ENCODE peak calls at places on chromosomes 3 and 15, in four cellular contexts. One of them, this sample, is unnamed.

GRCh38 chr15:61879219-61879618 is 181.0 kb downstream of the VPS13C start:
- DNase-seq in ovary: no peak
- DNase-seq in fibroblast of lung: peak; percentile 6
- DNase-seq in left ventricle myocardium inferior: no peak
- DNase-seq in this sample: no peak

GRCh38 chr15:40597024-40597423 is 3.0 kb downstream of the KNL1 start:
- DNase-seq in ovary: no peak
- DNase-seq in fibroblast of lung: no peak
- DNase-seq in left ventricle myocardium inferior: no peak
- DNase-seq in this sample: no peak

GRCh38 chr3:114809668-114810413 is 337.2 kb downstream of the ZBTB20 start:
- DNase-seq in ovary: no peak
- DNase-seq in fibroblast of lung: peak; percentile 8
- DNase-seq in left ventricle myocardium inferior: no peak
- DNase-seq in this sample: peak; percentile 68

GRCh38 chr3:172449468-172450149 is 1.4 kb upstream of the GHSR start:
- DNase-seq in ovary: no peak
- DNase-seq in fibroblast of lung: peak; percentile 44
- DNase-seq in left ventricle myocardium inferior: no peak
- DNase-seq in this sample: peak; percentile 35

GRCh38 chr3:52456169-52456799 is 880 bp downstream of the NISCH start:
- DNase-seq in ovary: no peak
- DNase-seq in fibroblast of lung: peak; percentile 41
- DNase-seq in left ventricle myocardium inferior: no peak
- DNase-seq in this sample: no peak

GRCh38 chr3:49867871-49868321 is 1.8 kb downstream of the CAMKV start:
- DNase-seq in ovary: no peak
- DNase-seq in fibroblast of lung: peak; percentile 25
- DNase-seq in left ventricle myocardium inferior: no peak
- DNase-seq in this sample: peak; percentile 47

GRCh38 chr15:70490148-70490837 is 273.1 kb downstream of the UACA start:
- DNase-seq in ovary: no peak
- DNase-seq in fibroblast of lung: no peak
- DNase-seq in left ventricle myocardium inferior: no peak
- DNase-seq in this sample: no peak

GRCh38 chr3:106457278-106458210 is 588.7 kb upstream of the CBLB start:
- DNase-seq in ovary: no peak
- DNase-seq in fibroblast of lung: peak; percentile 96
- DNase-seq in left ventricle myocardium inferior: peak; percentile 29
- DNase-seq in this sample: peak; percentile 65

GRCh38 chr3:125313060-125313635 is 62.0 kb downstream of the ZNF148 start:
- DNase-seq in ovary: no peak
- DNase-seq in fibroblast of lung: peak; percentile 56
- DNase-seq in left ventricle myocardium inferior: no peak
- DNase-seq in this sample: peak; percentile 26

GRCh38 chr3:117003501-117003900 is 293.9 kb downstream of the TUSC7 start:
- DNase-seq in ovary: no peak
- DNase-seq in fibroblast of lung: no peak
- DNase-seq in left ventricle myocardium inferior: no peak
- DNase-seq in this sample: no peak

GRCh38 chr3:39180183-39180545 is 12.2 kb downstream of the XIRP1 start:
- DNase-seq in ovary: no peak
- DNase-seq in fibroblast of lung: no peak
- DNase-seq in left ventricle myocardium inferior: no peak
- DNase-seq in this sample: no peak

GRCh38 chr3:39181408-39182335 is 10.7 kb downstream of the XIRP1 start:
- DNase-seq in ovary: no peak
- DNase-seq in fibroblast of lung: no peak
- DNase-seq in left ventricle myocardium inferior: no peak
- DNase-seq in this sample: no peak

GRCh38 chr3:39178553-39178952 is 13.8 kb downstream of the XIRP1 start:
- DNase-seq in ovary: no peak
- DNase-seq in fibroblast of lung: peak; percentile 48
- DNase-seq in left ventricle myocardium inferior: no peak
- DNase-seq in this sample: peak; percentile 65

GRCh38 chr3:39183231-39184080 is 8.9 kb downstream of the XIRP1 start:
- DNase-seq in ovary: no peak
- DNase-seq in fibroblast of lung: no peak
- DNase-seq in left ventricle myocardium inferior: no peak
- DNase-seq in this sample: no peak

DNA sequence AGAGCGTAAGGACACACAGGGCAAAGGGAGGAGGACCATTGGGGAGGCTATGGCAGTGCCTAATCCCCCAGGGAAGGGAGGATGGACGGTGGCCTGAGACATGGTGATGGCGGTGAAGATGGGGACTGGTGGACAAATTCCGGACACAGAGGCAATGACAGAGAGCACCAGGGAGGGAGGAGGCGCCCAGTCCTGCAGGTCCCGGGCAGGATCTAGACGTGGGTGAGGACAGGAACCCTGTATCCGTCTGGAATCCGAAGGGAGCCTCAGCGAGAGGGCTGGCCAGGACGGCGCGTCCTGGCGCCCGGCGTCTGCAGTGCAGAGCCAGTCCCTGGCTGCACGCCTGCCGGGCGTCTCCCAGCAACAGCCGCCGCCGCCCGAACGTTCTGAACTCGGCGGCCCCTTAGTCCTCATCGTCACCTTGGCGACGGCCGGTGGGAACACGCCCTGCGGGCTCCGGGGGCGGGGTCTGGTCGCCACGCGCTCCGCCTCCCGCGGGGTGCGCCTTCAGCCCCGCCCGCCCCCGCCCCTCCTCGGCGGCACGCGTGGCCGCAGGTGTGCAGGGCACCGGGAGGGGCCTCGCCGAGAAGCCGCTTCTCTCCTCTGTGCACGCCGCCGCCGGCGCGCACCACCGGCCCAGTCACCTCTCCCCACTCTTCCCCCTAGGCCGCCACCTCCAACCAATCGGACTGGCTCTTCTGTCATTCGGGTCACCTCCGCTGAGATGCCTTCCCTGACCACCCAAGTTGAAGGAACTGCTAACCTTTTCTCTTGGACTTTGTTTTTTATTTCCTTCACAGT is 11.6 kb downstream of the XIRP1 start:
- DNase-seq in ovary: peak; percentile 90
- DNase-seq in fibroblast of lung: peak; percentile 77
- DNase-seq in left ventricle myocardium inferior: peak; percentile 94
- DNase-seq in this sample: peak; percentile 85
- TF ChIP-seq CTCF in ovary: no peak
- TF ChIP-seq CTCF in fibroblast of lung: peak; percentile 21
- TF ChIP-seq CTCF in left ventricle myocardium inferior: peak; percentile 57
- TF ChIP-seq CTCF in this sample: peak; percentile 26

GRCh38 chr3:71987828-71988227 is 202.9 kb upstream of the PROK2 start:
- DNase-seq in ovary: no peak
- DNase-seq in fibroblast of lung: peak; percentile 21
- DNase-seq in left ventricle myocardium inferior: no peak
- DNase-seq in this sample: no peak

GRCh38 chr3:71989165-71989564 is 204.2 kb upstream of the PROK2 start:
- DNase-seq in ovary: no peak
- DNase-seq in fibroblast of lung: peak; percentile 45
- DNase-seq in left ventricle myocardium inferior: no peak
- DNase-seq in this sample: no peak

GRCh38 chr3:71983694-71984093 is 198.7 kb upstream of the PROK2 start:
- DNase-seq in ovary: no peak
- DNase-seq in fibroblast of lung: no peak
- DNase-seq in left ventricle myocardium inferior: no peak
- DNase-seq in this sample: no peak

GRCh38 chr3:71987089-71987735 is 202.3 kb upstream of the PROK2 start:
- DNase-seq in ovary: no peak
- DNase-seq in fibroblast of lung: peak; percentile 6
- DNase-seq in left ventricle myocardium inferior: no peak
- DNase-seq in this sample: peak; percentile 24

DNA sequence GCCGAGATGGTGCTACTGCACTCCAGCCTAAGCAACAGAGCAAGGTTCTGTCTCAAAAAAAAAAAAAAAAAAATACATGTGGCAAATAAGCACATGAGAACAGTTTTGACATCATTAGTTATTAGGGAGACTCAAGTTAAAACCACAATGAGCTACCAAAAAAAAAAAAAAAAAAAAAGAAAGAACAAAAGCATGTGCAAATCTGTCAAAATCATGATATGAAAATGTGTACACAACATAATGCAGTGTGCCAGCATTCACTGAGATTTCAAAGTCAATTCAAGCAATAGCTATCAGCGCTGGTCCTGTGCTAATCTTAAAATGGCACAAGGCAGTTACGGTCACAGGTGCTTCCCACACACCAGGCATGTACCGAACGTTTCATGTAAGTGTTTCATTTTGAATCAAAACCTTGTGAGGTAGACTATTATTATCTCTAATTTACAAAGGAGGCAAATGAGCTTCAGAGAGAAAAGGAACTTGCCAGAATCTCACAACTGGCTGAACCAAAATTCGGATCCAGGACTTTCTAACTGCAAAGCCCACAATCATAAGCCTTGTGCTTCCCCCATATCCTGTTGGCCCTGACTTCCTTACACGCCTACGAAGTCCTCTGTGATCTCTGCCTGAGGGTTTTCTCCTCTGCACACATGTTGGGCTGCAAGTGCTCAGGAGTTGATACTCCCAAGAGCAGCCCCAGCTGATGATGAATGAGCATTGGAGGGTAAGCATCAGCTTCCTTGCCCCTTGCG is 200.1 kb upstream of the PROK2 start:
- DNase-seq in ovary: no peak
- DNase-seq in fibroblast of lung: no peak
- DNase-seq in left ventricle myocardium inferior: no peak
- DNase-seq in this sample: no peak
- H3K4me3 ChIP-seq in ovary: no peak overlapping the region
- H3K4me3 ChIP-seq in fibroblast of lung: no peak overlapping the region
- H3K4me3 ChIP-seq in left ventricle myocardium inferior: no peak overlapping the region
- H3K4me3 ChIP-seq in this sample: no peak overlapping the region

GRCh38 chr15:75327005-75327404 is 8.9 kb upstream of the COMMD4 start:
- DNase-seq in ovary: no peak
- DNase-seq in fibroblast of lung: no peak
- DNase-seq in left ventricle myocardium inferior: no peak
- DNase-seq in this sample: no peak
- TF ChIP-seq CTCF in ovary: no peak
- TF ChIP-seq CTCF in fibroblast of lung: no peak
- TF ChIP-seq CTCF in left ventricle myocardium inferior: no peak
- TF ChIP-seq CTCF in this sample: no peak

GRCh38 chr3:112115806-112116383 is 17.2 kb downstream of the GCSAM start:
- DNase-seq in ovary: no peak
- DNase-seq in fibroblast of lung: no peak
- DNase-seq in left ventricle myocardium inferior: no peak
- DNase-seq in this sample: no peak

GRCh38 chr3:112115161-112115739 is 17.8 kb downstream of the GCSAM start:
- DNase-seq in ovary: no peak
- DNase-seq in fibroblast of lung: no peak
- DNase-seq in left ventricle myocardium inferior: no peak
- DNase-seq in this sample: no peak

GRCh38 chr3:112117415-112117814 is 15.6 kb downstream of the GCSAM start:
- DNase-seq in ovary: no peak
- DNase-seq in fibroblast of lung: no peak
- DNase-seq in left ventricle myocardium inferior: no peak
- DNase-seq in this sample: no peak

GRCh38 chr3:112116777-112117186 is 16.3 kb downstream of the GCSAM start:
- DNase-seq in ovary: no peak
- DNase-seq in fibroblast of lung: no peak
- DNase-seq in left ventricle myocardium inferior: peak; percentile 27
- DNase-seq in this sample: no peak

GRCh38 chr3:112114558-112115160 is 18.4 kb downstream of the GCSAM start:
- DNase-seq in ovary: no peak
- DNase-seq in fibroblast of lung: no peak
- DNase-seq in left ventricle myocardium inferior: no peak
- DNase-seq in this sample: no peak
- H3K4me3 ChIP-seq in ovary: no peak overlapping the region
- H3K4me3 ChIP-seq in fibroblast of lung: no peak overlapping the region
- H3K4me3 ChIP-seq in left ventricle myocardium inferior: no peak overlapping the region
- H3K4me3 ChIP-seq in this sample: no peak overlapping the region

GRCh38 chr3:134453631-134454030 is 32.2 kb downstream of the ANAPC13 start:
- DNase-seq in ovary: no peak
- DNase-seq in fibroblast of lung: no peak
- DNase-seq in left ventricle myocardium inferior: no peak
- DNase-seq in this sample: no peak
- TF ChIP-seq CTCF in ovary: no peak
- TF ChIP-seq CTCF in fibroblast of lung: peak; percentile 19
- TF ChIP-seq CTCF in left ventricle myocardium inferior: peak; percentile 23
- TF ChIP-seq CTCF in this sample: peak; percentile 31

GRCh38 chr15:67836477-67836876 is 3.4 kb downstream of the RNU6-1 start:
- DNase-seq in ovary: no peak
- DNase-seq in fibroblast of lung: no peak
- DNase-seq in left ventricle myocardium inferior: peak; percentile 40
- DNase-seq in this sample: peak; percentile 44
- H3K4me3 ChIP-seq in ovary: peak overlapping the region; percentile 27
- H3K4me3 ChIP-seq in fibroblast of lung: no peak overlapping the region
- H3K4me3 ChIP-seq in left ventricle myocardium inferior: peak overlapping the region; percentile 61
- H3K4me3 ChIP-seq in this sample: peak overlapping the region; percentile 37

This sample was measured in fibroblast of villous mesenchyme.